ENCODE peak calls at places on chromosomes 16 and 17, in seven cellular contexts. One of them, this sample, is unnamed.
A peak's percentile ranks its signal among the peaks of the same experiment; 100 is the strongest.

GRCh38 chr16:7209598-7209997 is 123.0 kb upstream of the RBFOX1 start:
- DNase-seq in fibroblast of the aortic adventitia: no peak
- DNase-seq in activated B cell treated with CpG ODN at 0.5 μM for 24 hours: no peak
- DNase-seq in NCI-H2029 treated with DMSO at 0.1 percent for 48 hours: no peak
- DNase-seq in AG09309: no peak
- DNase-seq in stimulated activated naive CD8-positive, alpha-beta T cell treated with anti-CD3 and anti-CD28 coated beads, Interleukin-15, Interleukin-2, amounts not matched to agents 100 U/mL and 50 U/mL, for 24 hours: no peak
- DNase-seq in activated CD4-positive, alpha-beta T cell treated with anti-CD3 and anti-CD28 coated beads, Interleukin-2, amount 50 U/mL, for 1 hour: no peak
- DNase-seq in this sample: no peak

GRCh38 chr17:41103896-41104295 is 1.3 kb upstream of the KRTAP4-9 start:
- DNase-seq in fibroblast of the aortic adventitia: no peak
- DNase-seq in activated B cell treated with CpG ODN at 0.5 μM for 24 hours: no peak
- DNase-seq in NCI-H2029 treated with DMSO at 0.1 percent for 48 hours: no peak
- DNase-seq in AG09309: no peak
- DNase-seq in stimulated activated naive CD8-positive, alpha-beta T cell treated with anti-CD3 and anti-CD28 coated beads, Interleukin-15, Interleukin-2, amounts not matched to agents 100 U/mL and 50 U/mL, for 24 hours: no peak
- DNase-seq in activated CD4-positive, alpha-beta T cell treated with anti-CD3 and anti-CD28 coated beads, Interleukin-2, amount 50 U/mL, for 1 hour: no peak
- DNase-seq in this sample: no peak

GRCh38 chr16:89048087-89048729 is 45.4 kb upstream of the ACSF3 start:
- DNase-seq in fibroblast of the aortic adventitia: no peak
- DNase-seq in activated B cell treated with CpG ODN at 0.5 μM for 24 hours: no peak
- DNase-seq in NCI-H2029 treated with DMSO at 0.1 percent for 48 hours: no peak
- DNase-seq in AG09309: no peak
- DNase-seq in stimulated activated naive CD8-positive, alpha-beta T cell treated with anti-CD3 and anti-CD28 coated beads, Interleukin-15, Interleukin-2, amounts not matched to agents 100 U/mL and 50 U/mL, for 24 hours: no peak
- DNase-seq in activated CD4-positive, alpha-beta T cell treated with anti-CD3 and anti-CD28 coated beads, Interleukin-2, amount 50 U/mL, for 1 hour: no peak
- DNase-seq in this sample: peak; percentile 46

GRCh38 chr16:89115216-89115949 is 21.7 kb downstream of the ACSF3 start:
- DNase-seq in fibroblast of the aortic adventitia: no peak
- DNase-seq in activated B cell treated with CpG ODN at 0.5 μM for 24 hours: peak; percentile 64
- DNase-seq in NCI-H2029 treated with DMSO at 0.1 percent for 48 hours: no peak
- DNase-seq in AG09309: no peak
- DNase-seq in stimulated activated naive CD8-positive, alpha-beta T cell treated with anti-CD3 and anti-CD28 coated beads, Interleukin-15, Interleukin-2, amounts not matched to agents 100 U/mL and 50 U/mL, for 24 hours: peak; percentile 77
- DNase-seq in activated CD4-positive, alpha-beta T cell treated with anti-CD3 and anti-CD28 coated beads, Interleukin-2, amount 50 U/mL, for 1 hour: peak; percentile 89
- DNase-seq in this sample: peak; percentile 65

GRCh38 chr16:58495861-58496331 is 4.0 kb upstream of the NDRG4 start:
- DNase-seq in fibroblast of the aortic adventitia: no peak
- DNase-seq in activated B cell treated with CpG ODN at 0.5 μM for 24 hours: no peak
- DNase-seq in NCI-H2029 treated with DMSO at 0.1 percent for 48 hours: no peak
- DNase-seq in AG09309: no peak
- DNase-seq in stimulated activated naive CD8-positive, alpha-beta T cell treated with anti-CD3 and anti-CD28 coated beads, Interleukin-15, Interleukin-2, amounts not matched to agents 100 U/mL and 50 U/mL, for 24 hours: no peak
- DNase-seq in activated CD4-positive, alpha-beta T cell treated with anti-CD3 and anti-CD28 coated beads, Interleukin-2, amount 50 U/mL, for 1 hour: no peak
- DNase-seq in this sample: no peak

GRCh38 chr16:51236583-51236982 is 85.5 kb upstream of the SALL1 start:
- DNase-seq in fibroblast of the aortic adventitia: peak; percentile 12
- DNase-seq in activated B cell treated with CpG ODN at 0.5 μM for 24 hours: no peak
- DNase-seq in NCI-H2029 treated with DMSO at 0.1 percent for 48 hours: no peak
- DNase-seq in AG09309: no peak
- DNase-seq in stimulated activated naive CD8-positive, alpha-beta T cell treated with anti-CD3 and anti-CD28 coated beads, Interleukin-15, Interleukin-2, amounts not matched to agents 100 U/mL and 50 U/mL, for 24 hours: no peak
- DNase-seq in activated CD4-positive, alpha-beta T cell treated with anti-CD3 and anti-CD28 coated beads, Interleukin-2, amount 50 U/mL, for 1 hour: no peak
- DNase-seq in this sample: no peak

GRCh38 chr17:19874256-19874655 is 6.5 kb upstream of the ULK2 start:
- DNase-seq in fibroblast of the aortic adventitia: no peak
- DNase-seq in activated B cell treated with CpG ODN at 0.5 μM for 24 hours: no peak
- DNase-seq in NCI-H2029 treated with DMSO at 0.1 percent for 48 hours: no peak
- DNase-seq in AG09309: no peak
- DNase-seq in stimulated activated naive CD8-positive, alpha-beta T cell treated with anti-CD3 and anti-CD28 coated beads, Interleukin-15, Interleukin-2, amounts not matched to agents 100 U/mL and 50 U/mL, for 24 hours: no peak
- DNase-seq in activated CD4-positive, alpha-beta T cell treated with anti-CD3 and anti-CD28 coated beads, Interleukin-2, amount 50 U/mL, for 1 hour: no peak
- DNase-seq in this sample: no peak

GRCh38 chr17:40069751-40070643 is 7.2 kb downstream of the THRA start:
- DNase-seq in fibroblast of the aortic adventitia: peak; percentile 59
- DNase-seq in activated B cell treated with CpG ODN at 0.5 μM for 24 hours: no peak
- DNase-seq in NCI-H2029 treated with DMSO at 0.1 percent for 48 hours: peak; percentile 66
- DNase-seq in AG09309: no peak
- DNase-seq in stimulated activated naive CD8-positive, alpha-beta T cell treated with anti-CD3 and anti-CD28 coated beads, Interleukin-15, Interleukin-2, amounts not matched to agents 100 U/mL and 50 U/mL, for 24 hours: peak; percentile 50
- DNase-seq in activated CD4-positive, alpha-beta T cell treated with anti-CD3 and anti-CD28 coated beads, Interleukin-2, amount 50 U/mL, for 1 hour: peak; percentile 34
- DNase-seq in this sample: peak; percentile 59

GRCh38 chr16:11253995-11254912 is 1.8 kb downstream of the SOCS1 start:
- DNase-seq in fibroblast of the aortic adventitia: no peak
- DNase-seq in activated B cell treated with CpG ODN at 0.5 μM for 24 hours: no peak
- DNase-seq in NCI-H2029 treated with DMSO at 0.1 percent for 48 hours: no peak
- DNase-seq in AG09309: no peak
- DNase-seq in stimulated activated naive CD8-positive, alpha-beta T cell treated with anti-CD3 and anti-CD28 coated beads, Interleukin-15, Interleukin-2, amounts not matched to agents 100 U/mL and 50 U/mL, for 24 hours: no peak
- DNase-seq in activated CD4-positive, alpha-beta T cell treated with anti-CD3 and anti-CD28 coated beads, Interleukin-2, amount 50 U/mL, for 1 hour: peak; percentile 8
- DNase-seq in this sample: peak; percentile 34

GRCh38 chr17:9021985-9022552 is 759 bp downstream of the NTN1 start:
- DNase-seq in fibroblast of the aortic adventitia: peak; percentile 4
- DNase-seq in activated B cell treated with CpG ODN at 0.5 μM for 24 hours: peak; percentile 39
- DNase-seq in NCI-H2029 treated with DMSO at 0.1 percent for 48 hours: no peak
- DNase-seq in AG09309: no peak
- DNase-seq in stimulated activated naive CD8-positive, alpha-beta T cell treated with anti-CD3 and anti-CD28 coated beads, Interleukin-15, Interleukin-2, amounts not matched to agents 100 U/mL and 50 U/mL, for 24 hours: peak; percentile 19
- DNase-seq in activated CD4-positive, alpha-beta T cell treated with anti-CD3 and anti-CD28 coated beads, Interleukin-2, amount 50 U/mL, for 1 hour: no peak
- DNase-seq in this sample: no peak

GRCh38 chr16:53962041-53962440 is 258.1 kb downstream of the FTO start:
- DNase-seq in fibroblast of the aortic adventitia: no peak
- DNase-seq in activated B cell treated with CpG ODN at 0.5 μM for 24 hours: no peak
- DNase-seq in NCI-H2029 treated with DMSO at 0.1 percent for 48 hours: no peak
- DNase-seq in AG09309: no peak
- DNase-seq in stimulated activated naive CD8-positive, alpha-beta T cell treated with anti-CD3 and anti-CD28 coated beads, Interleukin-15, Interleukin-2, amounts not matched to agents 100 U/mL and 50 U/mL, for 24 hours: no peak
- DNase-seq in activated CD4-positive, alpha-beta T cell treated with anti-CD3 and anti-CD28 coated beads, Interleukin-2, amount 50 U/mL, for 1 hour: no peak
- DNase-seq in this sample: no peak

GRCh38 chr16:71894229-71894920 is 956 bp upstream of the IST1 start:
- DNase-seq in fibroblast of the aortic adventitia: peak; percentile 68
- DNase-seq in activated B cell treated with CpG ODN at 0.5 μM for 24 hours: peak; percentile 25
- DNase-seq in NCI-H2029 treated with DMSO at 0.1 percent for 48 hours: no peak
- DNase-seq in AG09309: no peak
- DNase-seq in stimulated activated naive CD8-positive, alpha-beta T cell treated with anti-CD3 and anti-CD28 coated beads, Interleukin-15, Interleukin-2, amounts not matched to agents 100 U/mL and 50 U/mL, for 24 hours: peak; percentile 42
- DNase-seq in activated CD4-positive, alpha-beta T cell treated with anti-CD3 and anti-CD28 coated beads, Interleukin-2, amount 50 U/mL, for 1 hour: peak; percentile 40
- DNase-seq in this sample: no peak

GRCh38 chr17:42684033-42684625 is 1.8 kb downstream of the CNTNAP1 start:
- DNase-seq in fibroblast of the aortic adventitia: no peak
- DNase-seq in activated B cell treated with CpG ODN at 0.5 μM for 24 hours: no peak
- DNase-seq in NCI-H2029 treated with DMSO at 0.1 percent for 48 hours: no peak
- DNase-seq in AG09309: no peak
- DNase-seq in stimulated activated naive CD8-positive, alpha-beta T cell treated with anti-CD3 and anti-CD28 coated beads, Interleukin-15, Interleukin-2, amounts not matched to agents 100 U/mL and 50 U/mL, for 24 hours: no peak
- DNase-seq in activated CD4-positive, alpha-beta T cell treated with anti-CD3 and anti-CD28 coated beads, Interleukin-2, amount 50 U/mL, for 1 hour: no peak
- DNase-seq in this sample: no peak

GRCh38 chr17:63039342-63039741 is 73.3 kb downstream of the TANC2 start:
- DNase-seq in fibroblast of the aortic adventitia: peak; percentile 34
- DNase-seq in activated B cell treated with CpG ODN at 0.5 μM for 24 hours: no peak
- DNase-seq in NCI-H2029 treated with DMSO at 0.1 percent for 48 hours: no peak
- DNase-seq in AG09309: no peak
- DNase-seq in stimulated activated naive CD8-positive, alpha-beta T cell treated with anti-CD3 and anti-CD28 coated beads, Interleukin-15, Interleukin-2, amounts not matched to agents 100 U/mL and 50 U/mL, for 24 hours: no peak
- DNase-seq in activated CD4-positive, alpha-beta T cell treated with anti-CD3 and anti-CD28 coated beads, Interleukin-2, amount 50 U/mL, for 1 hour: no peak
- DNase-seq in this sample: no peak

GRCh38 chr16:78659668-78660217 is 560.3 kb downstream of the WWOX start:
- DNase-seq in fibroblast of the aortic adventitia: no peak
- DNase-seq in activated B cell treated with CpG ODN at 0.5 μM for 24 hours: no peak
- DNase-seq in NCI-H2029 treated with DMSO at 0.1 percent for 48 hours: no peak
- DNase-seq in AG09309: no peak
- DNase-seq in stimulated activated naive CD8-positive, alpha-beta T cell treated with anti-CD3 and anti-CD28 coated beads, Interleukin-15, Interleukin-2, amounts not matched to agents 100 U/mL and 50 U/mL, for 24 hours: no peak
- DNase-seq in activated CD4-positive, alpha-beta T cell treated with anti-CD3 and anti-CD28 coated beads, Interleukin-2, amount 50 U/mL, for 1 hour: no peak
- DNase-seq in this sample: no peak

GRCh38 chr17:32357615-32358014 is 7.7 kb downstream of the ZNF207 start:
- DNase-seq in fibroblast of the aortic adventitia: no peak
- DNase-seq in activated B cell treated with CpG ODN at 0.5 μM for 24 hours: no peak
- DNase-seq in NCI-H2029 treated with DMSO at 0.1 percent for 48 hours: no peak
- DNase-seq in AG09309: no peak
- DNase-seq in stimulated activated naive CD8-positive, alpha-beta T cell treated with anti-CD3 and anti-CD28 coated beads, Interleukin-15, Interleukin-2, amounts not matched to agents 100 U/mL and 50 U/mL, for 24 hours: no peak
- DNase-seq in activated CD4-positive, alpha-beta T cell treated with anti-CD3 and anti-CD28 coated beads, Interleukin-2, amount 50 U/mL, for 1 hour: no peak
- DNase-seq in this sample: no peak

GRCh38 chr16:82300374-82300936 is 130.4 kb upstream of the MPHOSPH6 start:
- DNase-seq in fibroblast of the aortic adventitia: no peak
- DNase-seq in activated B cell treated with CpG ODN at 0.5 μM for 24 hours: no peak
- DNase-seq in NCI-H2029 treated with DMSO at 0.1 percent for 48 hours: no peak
- DNase-seq in AG09309: no peak
- DNase-seq in stimulated activated naive CD8-positive, alpha-beta T cell treated with anti-CD3 and anti-CD28 coated beads, Interleukin-15, Interleukin-2, amounts not matched to agents 100 U/mL and 50 U/mL, for 24 hours: no peak
- DNase-seq in activated CD4-positive, alpha-beta T cell treated with anti-CD3 and anti-CD28 coated beads, Interleukin-2, amount 50 U/mL, for 1 hour: no peak
- DNase-seq in this sample: no peak

This sample was measured in K562.